ENCODE peak calls at places on chromosomes 4 and X, in five cellular contexts. L, G, A, S and D are unnamed samples.

GRCh38 chr4:82833696-82834313 is 35.2 kb upstream of the SCD5 start:
- DNase-seq in L (peak; percentile 47), G (no peak), A (no peak), S (no peak), D (no peak)

GRCh38 chr4:13921805-13922204 is 294.3 kb upstream of the BOD1L1 start:
- DNase-seq in L (no peak), G (no peak), A (no peak), S (no peak), D (no peak)

GRCh38 chr4:10185518-10186227 is 69.1 kb upstream of the WDR1 start:
- DNase-seq in L (no peak), G (no peak), A (peak; percentile 75), S (no peak), D (no peak)

GRCh38 chr4:8277356-8278008 is 7.9 kb downstream of the HTRA3 start:
- DNase-seq in L (no peak), G (no peak), A (no peak), S (no peak), D (no peak)

GRCh38 chr4:173258866-173259265 is 75.3 kb downstream of the HMGB2 start:
- DNase-seq in L (no peak), G (no peak), A (no peak), S (peak; percentile 28), D (no peak)

GRCh38 chrX:46184749-46185148 is 360.5 kb downstream of the ZNF674 start:
- DNase-seq in L (no peak), G (no peak), A (no peak), S (no peak), D (no peak)

GRCh38 chr4:40916218-40916555 is 166.4 kb downstream of the NSUN7 start:
- DNase-seq in L (peak; percentile 75), G (no peak), A (no peak), S (no peak), D (no peak)

GRCh38 chr4:86223472-86223871 is 136.4 kb downstream of the MAPK10 start:
- DNase-seq in L (peak; percentile 21), G (no peak), A (no peak), S (peak; percentile 34), D (peak; percentile 54)

GRCh38 chr4:1544861-1545275 is 138.6 kb upstream of the NKX1-1 start:
- DNase-seq in L (no peak), G (no peak), A (no peak), S (no peak), D (peak; percentile 42)

GRCh38 chr4:7995866-7996265 is 56.2 kb upstream of the AFAP1 start:
- DNase-seq in L (no peak), G (no peak), A (no peak), S (no peak), D (no peak)

GRCh38 chrX:39304746-39305145 is 503.5 kb downstream of the MID1IP1 start:
- DNase-seq in L (no peak), G (no peak), A (no peak), S (no peak), D (no peak)

GRCh38 chrX:108032944-108033343 is 11.9 kb upstream of the VSIG1 start:
- DNase-seq in L (no peak), G (no peak), A (no peak), S (no peak), D (no peak)

GRCh38 chr4:115657991-115658390 is 544.6 kb upstream of the NDST4 start:
- DNase-seq in L (no peak), G (no peak), A (no peak), S (no peak), D (peak; percentile 85)

GRCh38 chr4:13907255-13907751 is 279.8 kb upstream of the BOD1L1 start:
- DNase-seq in L (peak; percentile 70), G (no peak), A (no peak), S (no peak), D (no peak)

GRCh38 chr4:30722916-30723270 is 2.7 kb downstream of the PCDH7 start:
- DNase-seq in L (no peak), G (no peak), A (peak; percentile 48), S (no peak), D (peak; percentile 27)

GRCh38 chr4:148469938-148470337 is 27.7 kb upstream of the NR3C2 start:
- DNase-seq in L (no peak), G (no peak), A (no peak), S (no peak), D (no peak)

GRCh38 chr4:160510925-160511324 is 1408.0 kb downstream of the RAPGEF2 start:
- DNase-seq in L (peak; percentile 45), G (no peak), A (no peak), S (no peak), D (no peak)

GRCh38 chr4:20017439-20017838 is 234.3 kb upstream of the SLIT2 start:
- DNase-seq in L (no peak), G (no peak), A (no peak), S (no peak), D (no peak)

GRCh38 chr4:1683371-1683902 is 676 bp downstream of the FAM53A start:
- DNase-seq in L (peak; percentile 67), G (peak; percentile 57), A (peak; percentile 23), S (no peak), D (no peak)

GRCh38 chr4:125011646-125012045 is 299.1 kb upstream of the ANKRD50 start:
- DNase-seq in L (no peak), G (no peak), A (no peak), S (no peak), D (no peak)

GRCh38 chrX:120274958-120275357 is 24.3 kb downstream of the ZBTB33 start:
- DNase-seq in L (no peak), G (no peak), A (no peak), S (no peak), D (no peak)

GRCh38 chrX:150486011-150486410 is 82.4 kb upstream of the MTM1 start:
- DNase-seq in L (peak; percentile 29), G (no peak), A (peak; percentile 46), S (peak; percentile 33), D (peak; percentile 60)

GRCh38 chr4:39466747-39467146 is 7.9 kb downstream of the LIAS start:
- DNase-seq in L (no peak), G (no peak), A (no peak), S (no peak), D (no peak)

GRCh38 chr4:147822128-147822527 is 90.2 kb downstream of the ARHGAP10 start:
- DNase-seq in L (no peak), G (peak; percentile 86), A (peak; percentile 40), S (no peak), D (peak; percentile 30)

GRCh38 chr4:85938062-85938461 is 421.8 kb downstream of the MAPK10 start:
- DNase-seq in L (no peak), G (no peak), A (no peak), S (no peak), D (no peak)

GRCh38 chrX:39144323-39144722 is 343.1 kb downstream of the MID1IP1 start:
- DNase-seq in L (no peak), G (no peak), A (no peak), S (peak; percentile 80), D (no peak)

GRCh38 chrX:131778269-131779218 is 234.7 kb downstream of the OR13H1 start:
- DNase-seq in L (no peak), G (no peak), A (no peak), S (no peak), D (no peak)
- H3K4me3 ChIP-seq in L (no peak overlapping the region), G (no peak overlapping the region), A (no peak overlapping the region), S (no peak overlapping the region), D (no peak overlapping the region)

GRCh38 chr4:48311896-48312295 is 29.4 kb upstream of the SLAIN2 start:
- DNase-seq in L (no peak), G (no peak), A (no peak), S (no peak), D (no peak)

DNA sequence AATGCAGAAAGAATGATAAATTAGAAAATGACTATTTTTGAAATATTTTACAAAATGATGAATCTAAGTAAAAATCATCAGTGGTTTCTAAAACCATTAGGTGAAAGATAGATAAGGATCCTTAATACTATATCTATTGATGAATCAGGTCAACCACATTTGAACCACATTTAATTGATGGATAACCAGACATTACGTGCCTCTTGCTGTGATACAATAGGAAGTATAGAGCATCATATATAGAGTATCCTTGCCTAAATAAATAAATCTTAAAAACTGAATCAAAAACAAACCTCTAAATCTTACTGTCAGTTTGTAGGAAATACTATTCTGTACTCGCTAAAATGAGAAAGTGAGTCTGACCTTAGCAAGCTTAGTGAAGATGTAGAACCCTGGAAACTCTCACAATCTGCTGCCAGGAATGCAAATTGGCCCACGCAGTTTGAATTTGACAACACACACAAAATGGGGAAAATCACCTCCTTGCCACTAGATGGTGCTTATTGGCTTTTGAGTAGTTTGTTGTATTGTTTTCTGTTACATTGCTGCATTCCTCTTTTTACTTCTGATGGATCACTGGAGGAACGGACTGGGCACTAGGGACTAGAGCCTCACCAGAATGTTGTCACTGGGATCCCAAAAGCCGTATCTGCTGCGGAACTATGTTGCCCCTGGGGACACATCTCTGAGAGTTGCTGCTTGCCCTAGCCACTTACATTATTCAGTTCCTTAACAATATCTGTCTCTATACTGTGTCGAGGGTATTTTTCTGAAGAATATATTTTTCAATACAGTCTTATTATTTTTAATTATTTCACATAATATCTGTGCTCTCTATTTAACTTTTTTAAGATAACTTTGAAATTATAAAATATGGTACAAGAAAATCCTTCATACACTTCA is 25.4 kb upstream of the SLAIN2 start:
- DNase-seq in L (peak; percentile 21), G (no peak), A (peak; percentile 44), S (peak; percentile 53), D (peak; percentile 79)
- H3K4me3 ChIP-seq in L (no peak overlapping the region), G (no peak overlapping the region), A (no peak overlapping the region), S (no peak overlapping the region), D (no peak overlapping the region)

DNA sequence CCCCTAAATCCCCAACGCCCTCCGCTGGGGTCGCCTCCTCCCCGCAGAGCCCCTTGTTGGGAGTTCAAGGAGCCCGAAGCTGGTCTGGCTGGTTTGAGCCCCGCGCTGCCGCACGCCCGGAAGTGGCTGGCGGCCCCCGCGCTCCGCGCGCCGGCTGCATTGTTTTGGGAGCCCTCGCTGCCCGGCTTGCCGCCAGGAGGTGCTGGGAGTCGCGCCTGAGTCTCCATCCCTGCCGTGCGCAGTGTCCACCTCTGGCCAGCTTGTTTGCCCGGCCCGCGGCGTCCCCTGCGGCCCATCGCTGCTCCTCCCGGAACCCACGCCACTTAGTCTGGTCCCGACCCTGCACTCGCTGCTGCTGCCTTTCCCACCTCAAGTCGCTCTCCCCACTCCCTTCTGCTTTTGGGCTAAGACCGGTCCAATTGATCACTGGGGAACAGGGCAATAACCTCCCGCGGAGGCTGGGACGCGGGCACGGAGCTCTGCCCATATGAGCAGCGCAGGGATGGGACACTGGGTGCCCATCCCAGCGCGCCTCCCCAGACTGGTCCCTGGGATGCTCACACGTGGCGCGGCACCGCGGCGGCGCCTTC is 2.2 kb upstream of the SFRP2 start:
- DNase-seq in L (no peak), G (peak; percentile 53), A (peak; percentile 75), S (no peak), D (no peak)
- H3K4me3 ChIP-seq in L (no peak overlapping the region), G (peak overlapping the region; percentile 29), A (peak overlapping the region; percentile 21), S (no peak overlapping the region), D (no peak overlapping the region)

DNA sequence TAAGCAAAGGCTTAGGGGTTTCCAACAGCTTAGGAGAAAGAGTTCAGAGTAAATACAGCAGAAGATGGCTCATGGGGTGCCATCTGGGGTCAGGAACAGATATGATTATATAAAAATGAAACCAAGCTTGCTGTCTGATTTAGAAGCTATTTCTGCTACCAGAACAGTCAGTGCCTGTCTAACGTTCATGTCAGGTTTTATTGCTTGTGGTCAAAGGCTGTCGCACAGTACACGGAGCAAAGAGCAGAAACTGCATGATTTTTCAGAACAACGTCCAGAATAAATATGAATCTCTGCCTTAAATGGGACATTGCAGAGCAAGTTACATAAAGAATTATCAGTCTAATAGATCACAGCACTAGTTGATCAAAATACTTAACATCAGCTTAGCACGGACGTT is 17.3 kb downstream of the CETN2 start:
- DNase-seq in L (no peak), G (no peak), A (no peak), S (no peak), D (no peak)
- H3K4me3 ChIP-seq in L (no peak overlapping the region), G (no peak overlapping the region), A (no peak overlapping the region), S (no peak overlapping the region), D (no peak overlapping the region)